ENCODE peak calls at places on chromosomes 13 and 19, in four cellular contexts. One of them, this sample, is unnamed.

GRCh38 chr13:66659291-66660012 is 570.7 kb downstream of the PCDH9 start:
- DNase-seq in A549: no peak
- DNase-seq in HepG2: no peak
- DNase-seq in GM12878: no peak
- DNase-seq in this sample: no peak

GRCh38 chr19:19594371-19594770 is 24.1 kb downstream of the PBX4 start:
- DNase-seq in A549: no peak
- DNase-seq in HepG2: no peak
- DNase-seq in GM12878: no peak
- DNase-seq in this sample: no peak

GRCh38 chr19:49565261-49565660 is 15.1 kb downstream of the NOSIP start:
- DNase-seq in A549: no peak
- DNase-seq in HepG2: no peak
- DNase-seq in GM12878: no peak
- DNase-seq in this sample: no peak

GRCh38 chr19:17719730-17720486 is 628 bp downstream of the MAP1S start:
- DNase-seq in A549: no peak
- DNase-seq in HepG2: no peak
- DNase-seq in GM12878: no peak
- DNase-seq in this sample: peak

GRCh38 chr13:40981361-40981760 is 37.8 kb downstream of the ELF1 start:
- DNase-seq in A549: no peak
- DNase-seq in HepG2: no peak
- DNase-seq in GM12878: no peak
- DNase-seq in this sample: no peak

GRCh38 chr13:84524586-84524985 is 642.3 kb upstream of the SLITRK1 start:
- DNase-seq in A549: no peak
- DNase-seq in HepG2: no peak
- DNase-seq in GM12878: no peak
- DNase-seq in this sample: no peak

GRCh38 chr13:110524484-110525254 is 36.9 kb downstream of the RAB20 start:
- DNase-seq in A549: no peak
- DNase-seq in HepG2: no peak
- DNase-seq in GM12878: no peak
- DNase-seq in this sample: peak

GRCh38 chr13:93716623-93717022 is 490.0 kb downstream of the GPC6 start:
- DNase-seq in A549: no peak
- DNase-seq in HepG2: no peak
- DNase-seq in GM12878: no peak
- DNase-seq in this sample: no peak

GRCh38 chr13:80666782-80667537 is 326.0 kb upstream of the SPRY2 start:
- DNase-seq in A549: no peak
- DNase-seq in HepG2: no peak
- DNase-seq in GM12878: no peak
- DNase-seq in this sample: no peak

GRCh38 chr19:1763648-1764292 is 10.5 kb downstream of the ONECUT3 start:
- DNase-seq in A549: no peak
- DNase-seq in HepG2: no peak
- DNase-seq in GM12878: no peak
- DNase-seq in this sample: no peak

GRCh38 chr13:26707122-26708006 is 53.2 kb downstream of the GPR12 start:
- DNase-seq in A549: peak
- DNase-seq in HepG2: peak
- DNase-seq in GM12878: no peak
- DNase-seq in this sample: peak

GRCh38 chr19:17654993-17655392 is 33.2 kb downstream of the UNC13A start:
- DNase-seq in A549: peak
- DNase-seq in HepG2: no peak
- DNase-seq in GM12878: no peak
- DNase-seq in this sample: peak

GRCh38 chr13:26062853-26063444 is 11.1 kb upstream of the SHISA2 start:
- DNase-seq in A549: no peak
- DNase-seq in HepG2: peak
- DNase-seq in GM12878: no peak
- DNase-seq in this sample: peak

GRCh38 chr13:19772306-19772705 is 10.4 kb downstream of the PSPC1 start:
- DNase-seq in A549: no peak
- DNase-seq in HepG2: no peak
- DNase-seq in GM12878: no peak
- DNase-seq in this sample: no peak

GRCh38 chr13:75761373-75761772 is 125.2 kb downstream of the LMO7 start:
- DNase-seq in A549: no peak
- DNase-seq in HepG2: no peak
- DNase-seq in GM12878: peak
- DNase-seq in this sample: no peak

GRCh38 chr13:66855110-66855509 is 375.0 kb downstream of the PCDH9 start:
- DNase-seq in A549: no peak
- DNase-seq in HepG2: no peak
- DNase-seq in GM12878: no peak
- DNase-seq in this sample: no peak

GRCh38 chr13:32019612-32020233 is 11.9 kb upstream of the FRY start:
- DNase-seq in A549: peak
- DNase-seq in HepG2: peak
- DNase-seq in GM12878: peak
- DNase-seq in this sample: peak

GRCh38 chr19:2164020-2164988 is 571 bp downstream of the DOT1L start:
- DNase-seq in A549: no peak
- DNase-seq in HepG2: no peak
- DNase-seq in GM12878: no peak
- DNase-seq in this sample: no peak

GRCh38 chr13:22168437-22168836 is 497.6 kb downstream of the FGF9 start:
- DNase-seq in A549: no peak
- DNase-seq in HepG2: no peak
- DNase-seq in GM12878: no peak
- DNase-seq in this sample: no peak

GRCh38 chr19:50349277-50350057 is 16.0 kb downstream of the NAPSA start:
- DNase-seq in A549: no peak
- DNase-seq in HepG2: peak
- DNase-seq in GM12878: no peak
- DNase-seq in this sample: no peak

GRCh38 chr13:71285700-71286099 is 581.3 kb downstream of the DACH1 start:
- DNase-seq in A549: no peak
- DNase-seq in HepG2: no peak
- DNase-seq in GM12878: no peak
- DNase-seq in this sample: no peak

GRCh38 chr13:20118268-20119140 is 42.3 kb downstream of the GJA3 start:
- DNase-seq in A549: peak
- DNase-seq in HepG2: no peak
- DNase-seq in GM12878: no peak
- DNase-seq in this sample: peak

GRCh38 chr19:5407356-5407755 is 47.9 kb upstream of the ZNRF4 start:
- DNase-seq in A549: peak
- DNase-seq in HepG2: peak
- DNase-seq in GM12878: no peak
- DNase-seq in this sample: peak

GRCh38 chr19:31071157-31071855 is 277.9 kb downstream of the TSHZ3 start:
- DNase-seq in A549: no peak
- DNase-seq in HepG2: no peak
- DNase-seq in GM12878: no peak
- DNase-seq in this sample: no peak

GRCh38 chr13:84951128-84951527 is 848.1 kb downstream of the SLITRK6 start:
- DNase-seq in A549: no peak
- DNase-seq in HepG2: no peak
- DNase-seq in GM12878: no peak
- DNase-seq in this sample: no peak

GRCh38 chr19:16148443-16149045 is 5.1 kb downstream of the HSH2D start:
- DNase-seq in A549: no peak
- DNase-seq in HepG2: no peak
- DNase-seq in GM12878: no peak
- DNase-seq in this sample: no peak

GRCh38 chr19:6278740-6279619 is 795 bp downstream of the MLLT1 start:
- DNase-seq in A549: no peak
- DNase-seq in HepG2: no peak
- DNase-seq in GM12878: no peak
- DNase-seq in this sample: no peak

GRCh38 chr13:33322474-33322827 is 36.9 kb upstream of the STARD13 start:
- DNase-seq in A549: no peak
- DNase-seq in HepG2: no peak
- DNase-seq in GM12878: no peak
- DNase-seq in this sample: no peak

GRCh38 chr13:44470623-44471562 is 97.3 kb downstream of the SERP2 start:
- DNase-seq in A549: no peak
- DNase-seq in HepG2: peak
- DNase-seq in GM12878: no peak
- DNase-seq in this sample: no peak

GRCh38 chr13:25181597-25181996 is 9.5 kb upstream of the AMER2 start:
- DNase-seq in A549: no peak
- DNase-seq in HepG2: no peak
- DNase-seq in GM12878: no peak
- DNase-seq in this sample: no peak

GRCh38 chr13:108070925-108071324 is 144.4 kb downstream of the LIG4 start:
- DNase-seq in A549: no peak
- DNase-seq in HepG2: no peak
- DNase-seq in GM12878: no peak
- DNase-seq in this sample: no peak

GRCh38 chr19:34677386-34678084 is at the start of gene ZNF302:
- DNase-seq in A549: peak
- DNase-seq in HepG2: no peak
- DNase-seq in GM12878: peak
- DNase-seq in this sample: peak

GRCh38 chr19:2663920-2664571 is 38.4 kb downstream of the GNG7 start:
- DNase-seq in A549: no peak
- DNase-seq in HepG2: no peak
- DNase-seq in GM12878: no peak
- DNase-seq in this sample: peak

GRCh38 chr19:50693064-50693975 is 26.3 kb downstream of the SHANK1 start:
- DNase-seq in A549: no peak
- DNase-seq in HepG2: no peak
- DNase-seq in GM12878: no peak
- DNase-seq in this sample: peak

GRCh38 chr13:102721800-102722231 is 27.0 kb upstream of the METTL21C start:
- DNase-seq in A549: no peak
- DNase-seq in HepG2: no peak
- DNase-seq in GM12878: no peak
- DNase-seq in this sample: no peak
- TF ChIP-seq PBX3 in A549: no peak
- TF ChIP-seq PBX3 in HepG2: no peak
- TF ChIP-seq PBX3 in GM12878: no peak
- TF ChIP-seq PBX3 in this sample: no peak

GRCh38 chr19:24086974-24087595 is at the start of gene ZNF254:
- DNase-seq in A549: peak
- DNase-seq in HepG2: no peak
- DNase-seq in GM12878: peak
- DNase-seq in this sample: peak
- TF ChIP-seq REST in A549: peak
- TF ChIP-seq REST in HepG2: no peak
- TF ChIP-seq REST in GM12878: no peak
- TF ChIP-seq REST in this sample: no peak

GRCh38 chr13:112802808-112803207 is 113.0 kb downstream of the ATP11A start:
- DNase-seq in A549: no peak
- DNase-seq in HepG2: no peak
- DNase-seq in GM12878: peak
- DNase-seq in this sample: no peak
- TF ChIP-seq EP300 in A549: no peak
- TF ChIP-seq EP300 in HepG2: no peak
- TF ChIP-seq EP300 in GM12878: no peak
- TF ChIP-seq EP300 in this sample: no peak

GRCh38 chr19:14002571-14003278 is 3.4 kb downstream of the RFX1 start:
- DNase-seq in A549: no peak
- DNase-seq in HepG2: no peak
- DNase-seq in GM12878: peak
- DNase-seq in this sample: no peak
- TF ChIP-seq PBX3 in A549: no peak
- TF ChIP-seq PBX3 in HepG2: no peak
- TF ChIP-seq PBX3 in GM12878: no peak
- TF ChIP-seq PBX3 in this sample: no peak

GRCh38 chr19:43789029-43789428 is 8.3 kb upstream of the KCNN4 start:
- DNase-seq in A549: no peak
- DNase-seq in HepG2: no peak
- DNase-seq in GM12878: no peak
- DNase-seq in this sample: no peak
- TF ChIP-seq REST in A549: peak
- TF ChIP-seq REST in HepG2: peak
- TF ChIP-seq REST in GM12878: peak
- TF ChIP-seq REST in this sample: peak

GRCh38 chr19:40517248-40517647 is 50.4 kb downstream of the SPTBN4 start:
- DNase-seq in A549: no peak
- DNase-seq in HepG2: no peak
- DNase-seq in GM12878: no peak
- DNase-seq in this sample: no peak
- TF ChIP-seq EP300 in A549: no peak
- TF ChIP-seq EP300 in HepG2: no peak
- TF ChIP-seq EP300 in GM12878: no peak
- TF ChIP-seq EP300 in this sample: no peak

GRCh38 chr13:77265336-77265735 is 61.6 kb downstream of the MYCBP2 start:
- DNase-seq in A549: no peak
- DNase-seq in HepG2: no peak
- DNase-seq in GM12878: no peak
- DNase-seq in this sample: no peak
- TF ChIP-seq PBX3 in A549: no peak
- TF ChIP-seq PBX3 in HepG2: no peak
- TF ChIP-seq PBX3 in GM12878: no peak
- TF ChIP-seq PBX3 in this sample: no peak